ENCODE peak calls at places on chromosomes 1 and 21, in four cellular contexts. S is BJ, B is ovary, D is Calu3. W is an unnamed sample.

GRCh38 chr1:14443164-14443787 is 155.2 kb upstream of the KAZN start:
- DNase-seq in D (no peak), B (no peak), S (no peak), W (no peak)

GRCh38 chr1:31642366-31642765 is 2.3 kb downstream of the PEF1 start:
- DNase-seq in D (no peak), S (no peak), B (no peak), W (no peak)

GRCh38 chr21:26843912-26844257 is 1.3 kb downstream of the ADAMTS1 start:
- DNase-seq in B (no peak), S (no peak), D (no peak), W (no peak)

GRCh38 chr1:232209357-232209756 is 420.6 kb downstream of the SIPA1L2 start:
- DNase-seq in B (no peak), D (no peak), S (no peak), W (no peak)

GRCh38 chr21:27566521-27566920 is 599.6 kb upstream of the ADAMTS5 start:
- DNase-seq in D (no peak), B (no peak), S (no peak), W (no peak)

GRCh38 chr1:113314600-113314999 is 75.7 kb upstream of the MAGI3 start:
- DNase-seq in D (no peak), B (no peak), S (no peak), W (no peak)

GRCh38 chr1:232039303-232039702 is 412.7 kb downstream of the DISC1 start:
- DNase-seq in D (no peak), S (no peak), B (no peak), W (no peak)

GRCh38 chr1:80731241-80731894 is 1069.4 kb upstream of the ADGRL2 start:
- DNase-seq in D (peak), B (no peak), S (no peak), W (no peak)

GRCh38 chr1:14815175-14815882 is 216.8 kb downstream of the KAZN start:
- DNase-seq in D (no peak), B (no peak), S (no peak), W (no peak)

GRCh38 chr1:173329747-173330146 is 122.6 kb upstream of the TNFSF4 start:
- DNase-seq in S (no peak), D (no peak), B (no peak), W (no peak)

GRCh38 chr1:110647254-110647891 is 27.4 kb downstream of the KCNA3 start:
- DNase-seq in B (no peak), S (peak), D (no peak), W (no peak)

GRCh38 chr1:106746448-106747085 is 309.9 kb upstream of the PRMT6 start:
- DNase-seq in D (no peak), B (no peak), S (no peak), W (no peak)

GRCh38 chr1:118049981-118050380 is 120.4 kb downstream of the WDR3 start:
- DNase-seq in B (no peak), D (no peak), S (no peak), W (no peak)

GRCh38 chr1:26814377-26814776 is 12.1 kb upstream of the ZDHHC18 start:
- DNase-seq in S (no peak), D (no peak), B (no peak), W (no peak)

GRCh38 chr1:12123172-12123571 is 43.6 kb upstream of the TNFRSF1B start:
- DNase-seq in D (no peak), S (no peak), B (no peak), W (no peak)

GRCh38 chr1:23625459-23625858 is 66.1 kb upstream of the RPL11 start:
- DNase-seq in B (no peak), D (no peak), S (no peak), W (no peak)

GRCh38 chr1:52141513-52142219 is at the start of gene ZFYVE9:
- DNase-seq in B (peak), D (peak), S (no peak), W (peak)

GRCh38 chr1:40736085-40736531 is 44.6 kb downstream of the NFYC start:
- DNase-seq in D (no peak), S (peak), B (no peak), W (no peak)

GRCh38 chr1:19338323-19338762 is 26.2 kb downstream of the SLC66A1 start:
- DNase-seq in D (no peak), B (no peak), S (no peak), W (peak)

GRCh38 chr1:210250998-210251679 is 18.5 kb downstream of the SERTAD4 start:
- DNase-seq in D (peak), B (peak), S (no peak), W (no peak)

GRCh38 chr1:27961646-27962221 is 2.0 kb downstream of the XKR8 start:
- DNase-seq in B (no peak), D (no peak), S (no peak), W (no peak)

GRCh38 chr21:44368711-44369446 is 15.5 kb downstream of the TRPM2 start:
- DNase-seq in S (no peak), D (no peak), B (no peak), W (no peak)

GRCh38 chr21:43012596-43012995 is 38.2 kb downstream of the PKNOX1 start:
- DNase-seq in B (no peak), D (no peak), S (no peak), W (no peak)

GRCh38 chr1:24387636-24388035 is 25.9 kb downstream of the STPG1 start:
- DNase-seq in B (no peak), S (no peak), D (no peak), W (no peak)

GRCh38 chr21:34582506-34583150 is 32.3 kb downstream of the RCAN1 start:
- DNase-seq in S (no peak), D (peak), B (no peak), W (peak)

GRCh38 chr1:169889871-169890270 is 3.8 kb downstream of the SCYL3 start:
- DNase-seq in B (no peak), S (no peak), D (no peak), W (no peak)

GRCh38 chr1:226033599-226034390 is 28.7 kb upstream of the H3-3A start:
- DNase-seq in B (no peak), S (no peak), D (no peak), W (no peak)

GRCh38 chr1:103074224-103074623 is 34.1 kb downstream of the COL11A1 start:
- DNase-seq in B (no peak), D (no peak), S (no peak), W (no peak)

GRCh38 chr1:36323636-36324321 is at the start of gene EVA1B:
- DNase-seq in B (peak), D (peak), S (peak), W (no peak)

GRCh38 chr1:94727846-94728715 is 92.1 kb upstream of the SLC44A3 start:
- DNase-seq in B (peak), D (peak), S (peak), W (no peak)

GRCh38 chr1:116968724-116969123 is 32.8 kb upstream of the CD101 start:
- DNase-seq in S (no peak), D (no peak), B (no peak), W (no peak)

GRCh38 chr1:23344987-23345472 is 946 bp upstream of the HNRNPR start:
- DNase-seq in B (no peak), D (no peak), S (no peak), W (no peak)

GRCh38 chr1:193060938-193061337 is 1.5 kb downstream of the RO60 start:
- DNase-seq in S (no peak), B (no peak), D (no peak), W (no peak)

GRCh38 chr21:44927587-44928461 is 7.1 kb upstream of the ITGB2 start:
- DNase-seq in B (no peak), D (peak), S (no peak), W (no peak)

GRCh38 chr1:109792056-109792831 is 28.5 kb upstream of the EPS8L3 start:
- DNase-seq in S (peak), B (peak), D (peak), W (peak)

GRCh38 chr1:184116287-184116686 is 64.8 kb downstream of the TSEN15 start:
- DNase-seq in S (no peak), B (no peak), D (no peak), W (no peak)

GRCh38 chr21:29152936-29153335 is 22.5 kb downstream of the MAP3K7CL start:
- DNase-seq in S (no peak), D (no peak), B (no peak), W (no peak)

GRCh38 chr1:162456324-162456723 is 41.3 kb upstream of the UHMK1 start:
- DNase-seq in D (no peak), B (no peak), S (no peak), W (no peak)

GRCh38 chr1:89737985-89738510 is 82.8 kb upstream of the LRRC8D start:
- DNase-seq in S (no peak), B (no peak), D (no peak), W (no peak)

DNA sequence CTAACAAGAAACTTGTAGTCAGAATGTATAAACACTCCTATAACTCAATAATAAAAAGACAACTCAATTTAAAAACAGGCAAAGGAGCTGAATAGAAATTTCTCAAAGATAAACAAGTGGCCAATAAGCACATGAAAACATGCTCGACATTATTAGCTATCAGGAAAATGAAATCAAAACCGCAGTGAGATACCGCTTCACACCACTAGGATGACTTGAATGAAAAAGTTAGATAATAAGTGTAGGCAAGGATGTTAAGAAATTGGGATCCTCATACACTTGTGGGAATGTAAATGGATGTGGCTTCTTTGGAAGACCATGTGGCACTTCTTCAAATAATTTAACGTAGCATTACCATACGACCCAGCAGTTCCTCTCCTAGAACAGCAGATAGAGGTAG is 8.9 kb downstream of the RALGPS2 start:
- DNase-seq in S (no peak), B (no peak), D (no peak), W (no peak)
- TF ChIP-seq CTCF in S (peak), B (no peak), D (no peak), W (peak)

GRCh38 chr1:63074321-63074720 is 248.0 kb upstream of the FOXD3 start:
- DNase-seq in B (no peak), S (no peak), D (no peak), W (no peak)

GRCh38 chr1:63069214-63069613 is 253.2 kb upstream of the FOXD3 start:
- DNase-seq in S (no peak), B (no peak), D (no peak), W (no peak)

GRCh38 chr1:63068626-63069025 is 253.7 kb upstream of the FOXD3 start:
- DNase-seq in D (no peak), S (no peak), B (no peak), W (no peak)

DNA sequence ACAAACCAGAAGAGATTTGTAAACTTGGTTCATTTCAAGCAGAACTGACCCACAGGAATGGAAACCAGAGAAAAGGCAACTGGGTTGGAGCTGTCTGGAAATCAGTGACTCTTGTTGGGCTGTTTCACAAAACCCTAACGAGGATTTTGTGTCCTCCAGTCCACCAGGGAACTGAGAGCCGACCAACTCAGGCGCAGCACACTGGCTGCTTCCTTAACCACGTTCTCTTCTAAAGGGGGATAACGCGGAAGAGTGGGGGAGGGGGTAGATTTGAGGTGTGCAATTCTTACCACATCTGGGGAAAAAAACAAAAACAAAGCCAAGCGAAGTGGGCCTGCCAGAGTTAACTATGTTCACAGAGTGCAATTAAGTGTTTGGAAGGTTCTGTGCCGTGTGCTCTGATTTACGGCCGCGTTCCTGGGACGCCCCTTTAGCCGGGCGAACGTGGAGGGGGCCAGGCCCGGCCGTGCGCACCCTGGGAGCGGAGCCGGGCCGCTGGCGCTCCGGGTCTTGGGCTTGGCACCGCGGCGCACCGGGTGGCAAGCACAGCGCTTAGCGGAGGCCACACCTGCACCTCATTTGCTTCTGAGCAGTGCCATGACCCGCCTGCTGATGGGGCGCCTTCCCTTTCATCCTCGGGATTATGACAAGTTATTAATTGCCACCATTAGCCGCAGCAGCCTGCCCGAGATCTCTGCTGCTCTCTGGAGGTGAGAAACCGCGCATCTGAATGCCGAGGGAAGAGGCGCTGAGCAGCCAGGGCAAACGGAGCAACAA is 248.6 kb upstream of the FOXD3 start:
- DNase-seq in D (no peak), S (no peak), B (no peak), W (no peak)
- TF ChIP-seq CTCF in D (no peak), S (no peak), B (no peak), W (no peak)

GRCh38 chr1:73998348-73998959 is 199.5 kb downstream of the LRRIQ3 start:
- DNase-seq in D (no peak), S (no peak), B (no peak), W (no peak)
- TF ChIP-seq CTCF in D (peak), S (peak), B (no peak), W (peak)

GRCh38 chr21:23131177-23131576 is 2133.0 kb downstream of the NCAM2 start:
- DNase-seq in S (no peak), B (no peak), D (no peak), W (no peak)
- TF ChIP-seq CTCF in S (no peak), B (no peak), D (no peak), W (no peak)

DNA sequence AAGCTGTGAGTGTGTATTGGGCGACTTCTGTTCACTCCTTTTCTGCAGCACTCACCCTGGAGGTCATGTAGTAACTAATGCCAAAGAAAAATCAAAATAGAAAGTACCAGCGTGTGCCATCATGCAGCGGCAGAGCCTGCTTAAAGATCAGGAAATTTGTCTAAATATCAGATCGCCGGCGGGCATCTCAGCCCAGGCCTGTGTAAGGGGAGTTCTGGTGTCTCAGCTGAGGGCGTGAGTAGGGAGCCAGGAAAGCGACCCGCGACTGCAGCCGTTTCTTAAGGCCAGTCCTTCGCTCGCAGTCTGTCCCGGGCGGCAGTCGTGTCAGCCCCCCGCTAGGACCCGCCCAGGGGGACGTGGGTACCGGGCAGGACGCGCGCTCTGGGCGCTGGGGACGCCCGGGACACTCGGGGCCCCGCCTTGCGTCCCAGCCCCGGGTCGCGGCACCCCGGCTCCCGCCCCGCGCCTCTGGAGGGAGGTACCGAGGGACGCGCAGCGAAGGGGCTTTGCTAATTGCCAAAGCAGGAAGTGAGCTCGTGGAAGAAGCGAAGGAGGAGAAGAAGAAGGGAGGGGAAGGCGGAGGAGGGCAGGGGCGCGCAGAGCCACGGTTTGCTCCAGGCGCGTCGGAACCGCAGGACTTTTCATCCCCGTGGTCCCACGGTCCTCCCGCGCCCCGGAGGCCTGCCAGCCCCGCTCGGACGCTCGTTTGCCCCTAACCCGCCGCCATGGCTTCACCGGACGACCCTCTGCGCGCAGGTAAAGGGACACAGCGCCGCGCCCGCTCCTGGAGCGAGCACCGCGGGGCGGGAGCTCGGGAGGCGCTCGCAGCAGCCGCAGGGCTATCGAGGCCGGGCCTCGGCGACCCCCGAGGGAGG is 1.1 kb downstream of the EDARADD start:
- DNase-seq in S (no peak), B (peak), D (peak), W (no peak)
- TF ChIP-seq CTCF in S (no peak), B (no peak), D (no peak), W (no peak)

W was measured in mesothelial cell of epicardium.